ENCODE peak calls at places on chromosomes 3 and 15, in six cellular contexts. One of them, this sample, is unnamed.

GRCh38 chr3:27713066-27713400 is 9.1 kb downstream of the EOMES start:
- DNase-seq in T-helper 1 cell: no peak
- DNase-seq in anterior cingulate cortex: no peak
- DNase-seq in activated naive CD4-positive, alpha-beta T cell treated with Interleukin-2 at 50 U/mL for 16 hours: no peak
- DNase-seq in EH: peak
- DNase-seq in stimulated activated naive CD4-positive, alpha-beta T cell: peak
- DNase-seq in this sample: no peak

GRCh38 chr15:97037080-97037479 is 706.6 kb downstream of the NR2F2 start:
- DNase-seq in EH: no peak
- DNase-seq in anterior cingulate cortex: no peak
- DNase-seq in T-helper 1 cell: no peak
- DNase-seq in activated naive CD4-positive, alpha-beta T cell treated with Interleukin-2 at 50 U/mL for 16 hours: no peak
- DNase-seq in stimulated activated naive CD4-positive, alpha-beta T cell: no peak
- DNase-seq in this sample: no peak

GRCh38 chr3:69032137-69032536 is 18.7 kb upstream of the EOGT start:
- DNase-seq in EH: peak
- DNase-seq in activated naive CD4-positive, alpha-beta T cell treated with Interleukin-2 at 50 U/mL for 16 hours: no peak
- DNase-seq in stimulated activated naive CD4-positive, alpha-beta T cell: no peak
- DNase-seq in T-helper 1 cell: no peak
- DNase-seq in anterior cingulate cortex: no peak
- DNase-seq in this sample: no peak

GRCh38 chr15:101326462-101327146 is 31.6 kb upstream of the SNRPA1 start:
- DNase-seq in anterior cingulate cortex: no peak
- DNase-seq in activated naive CD4-positive, alpha-beta T cell treated with Interleukin-2 at 50 U/mL for 16 hours: no peak
- DNase-seq in EH: no peak
- DNase-seq in stimulated activated naive CD4-positive, alpha-beta T cell: no peak
- DNase-seq in T-helper 1 cell: no peak
- DNase-seq in this sample: peak

GRCh38 chr3:50673937-50674336 is 790 bp upstream of the DOCK3 start:
- DNase-seq in stimulated activated naive CD4-positive, alpha-beta T cell: no peak
- DNase-seq in activated naive CD4-positive, alpha-beta T cell treated with Interleukin-2 at 50 U/mL for 16 hours: no peak
- DNase-seq in T-helper 1 cell: no peak
- DNase-seq in EH: no peak
- DNase-seq in anterior cingulate cortex: no peak
- DNase-seq in this sample: no peak

GRCh38 chr3:30696403-30696819 is 90.0 kb downstream of the TGFBR2 start:
- DNase-seq in T-helper 1 cell: no peak
- DNase-seq in stimulated activated naive CD4-positive, alpha-beta T cell: no peak
- DNase-seq in activated naive CD4-positive, alpha-beta T cell treated with Interleukin-2 at 50 U/mL for 16 hours: no peak
- DNase-seq in anterior cingulate cortex: peak
- DNase-seq in EH: no peak
- DNase-seq in this sample: no peak

GRCh38 chr15:60070838-60071493 is 66.9 kb downstream of the FOXB1 start:
- DNase-seq in T-helper 1 cell: no peak
- DNase-seq in activated naive CD4-positive, alpha-beta T cell treated with Interleukin-2 at 50 U/mL for 16 hours: no peak
- DNase-seq in anterior cingulate cortex: no peak
- DNase-seq in EH: peak
- DNase-seq in stimulated activated naive CD4-positive, alpha-beta T cell: no peak
- DNase-seq in this sample: no peak

GRCh38 chr3:189834462-189834861 is 203.3 kb downstream of the TP63 start:
- DNase-seq in EH: no peak
- DNase-seq in stimulated activated naive CD4-positive, alpha-beta T cell: no peak
- DNase-seq in activated naive CD4-positive, alpha-beta T cell treated with Interleukin-2 at 50 U/mL for 16 hours: no peak
- DNase-seq in T-helper 1 cell: no peak
- DNase-seq in anterior cingulate cortex: no peak
- DNase-seq in this sample: no peak

GRCh38 chr3:167736264-167736787 is 805 bp downstream of the SERPINI1 start:
- DNase-seq in anterior cingulate cortex: no peak
- DNase-seq in stimulated activated naive CD4-positive, alpha-beta T cell: no peak
- DNase-seq in T-helper 1 cell: no peak
- DNase-seq in activated naive CD4-positive, alpha-beta T cell treated with Interleukin-2 at 50 U/mL for 16 hours: no peak
- DNase-seq in EH: no peak
- DNase-seq in this sample: no peak

GRCh38 chr3:103295974-103296570 is 861.3 kb downstream of the ZPLD1 start:
- DNase-seq in activated naive CD4-positive, alpha-beta T cell treated with Interleukin-2 at 50 U/mL for 16 hours: no peak
- DNase-seq in EH: peak
- DNase-seq in T-helper 1 cell: no peak
- DNase-seq in anterior cingulate cortex: no peak
- DNase-seq in stimulated activated naive CD4-positive, alpha-beta T cell: no peak
- DNase-seq in this sample: no peak

GRCh38 chr3:67018105-67018788 is 20.1 kb downstream of the KBTBD8 start:
- DNase-seq in stimulated activated naive CD4-positive, alpha-beta T cell: no peak
- DNase-seq in anterior cingulate cortex: no peak
- DNase-seq in activated naive CD4-positive, alpha-beta T cell treated with Interleukin-2 at 50 U/mL for 16 hours: no peak
- DNase-seq in T-helper 1 cell: no peak
- DNase-seq in EH: peak
- DNase-seq in this sample: peak

GRCh38 chr15:80568876-80569605 is 126.1 kb upstream of the ABHD17C start:
- DNase-seq in EH: peak
- DNase-seq in anterior cingulate cortex: no peak
- DNase-seq in stimulated activated naive CD4-positive, alpha-beta T cell: no peak
- DNase-seq in T-helper 1 cell: no peak
- DNase-seq in activated naive CD4-positive, alpha-beta T cell treated with Interleukin-2 at 50 U/mL for 16 hours: no peak
- DNase-seq in this sample: peak

GRCh38 chr15:69610858-69611257 is 158.2 kb downstream of the RPLP1 start:
- DNase-seq in stimulated activated naive CD4-positive, alpha-beta T cell: no peak
- DNase-seq in T-helper 1 cell: no peak
- DNase-seq in anterior cingulate cortex: no peak
- DNase-seq in EH: no peak
- DNase-seq in activated naive CD4-positive, alpha-beta T cell treated with Interleukin-2 at 50 U/mL for 16 hours: no peak
- DNase-seq in this sample: no peak

GRCh38 chr3:167684389-167684993 is 30.7 kb upstream of the WDR49 start:
- DNase-seq in activated naive CD4-positive, alpha-beta T cell treated with Interleukin-2 at 50 U/mL for 16 hours: peak
- DNase-seq in EH: peak
- DNase-seq in anterior cingulate cortex: no peak
- DNase-seq in stimulated activated naive CD4-positive, alpha-beta T cell: peak
- DNase-seq in T-helper 1 cell: no peak
- DNase-seq in this sample: no peak

GRCh38 chr15:79311901-79312553 is 1.1 kb downstream of the TMED3 start:
- DNase-seq in anterior cingulate cortex: no peak
- DNase-seq in T-helper 1 cell: no peak
- DNase-seq in activated naive CD4-positive, alpha-beta T cell treated with Interleukin-2 at 50 U/mL for 16 hours: no peak
- DNase-seq in stimulated activated naive CD4-positive, alpha-beta T cell: no peak
- DNase-seq in EH: peak
- DNase-seq in this sample: no peak

GRCh38 chr15:99429681-99430081 is 136.1 kb upstream of the MEF2A start:
- DNase-seq in EH: no peak
- DNase-seq in T-helper 1 cell: no peak
- DNase-seq in activated naive CD4-positive, alpha-beta T cell treated with Interleukin-2 at 50 U/mL for 16 hours: no peak
- DNase-seq in stimulated activated naive CD4-positive, alpha-beta T cell: no peak
- DNase-seq in anterior cingulate cortex: no peak
- DNase-seq in this sample: peak

GRCh38 chr15:31279221-31280036 is 47.2 kb upstream of the KLF13 start:
- DNase-seq in anterior cingulate cortex: no peak
- DNase-seq in activated naive CD4-positive, alpha-beta T cell treated with Interleukin-2 at 50 U/mL for 16 hours: no peak
- DNase-seq in stimulated activated naive CD4-positive, alpha-beta T cell: no peak
- DNase-seq in T-helper 1 cell: no peak
- DNase-seq in EH: no peak
- DNase-seq in this sample: peak

GRCh38 chr3:139540686-139541085 is 1.1 kb upstream of the RBP1 start:
- DNase-seq in activated naive CD4-positive, alpha-beta T cell treated with Interleukin-2 at 50 U/mL for 16 hours: no peak
- DNase-seq in T-helper 1 cell: no peak
- DNase-seq in anterior cingulate cortex: no peak
- DNase-seq in EH: no peak
- DNase-seq in stimulated activated naive CD4-positive, alpha-beta T cell: no peak
- DNase-seq in this sample: no peak

GRCh38 chr3:115783938-115784738 is 160.8 kb downstream of the GAP43 start:
- DNase-seq in anterior cingulate cortex: peak
- DNase-seq in EH: peak
- DNase-seq in T-helper 1 cell: peak
- DNase-seq in activated naive CD4-positive, alpha-beta T cell treated with Interleukin-2 at 50 U/mL for 16 hours: peak
- DNase-seq in stimulated activated naive CD4-positive, alpha-beta T cell: peak
- DNase-seq in this sample: peak

GRCh38 chr3:71681224-71681668 is 44.0 kb downstream of the EIF4E3 start:
- DNase-seq in activated naive CD4-positive, alpha-beta T cell treated with Interleukin-2 at 50 U/mL for 16 hours: peak
- DNase-seq in T-helper 1 cell: no peak
- DNase-seq in stimulated activated naive CD4-positive, alpha-beta T cell: peak
- DNase-seq in EH: peak
- DNase-seq in anterior cingulate cortex: peak
- DNase-seq in this sample: no peak

GRCh38 chr3:97131476-97131875 is 317.1 kb downstream of the EPHA6 start:
- DNase-seq in anterior cingulate cortex: no peak
- DNase-seq in T-helper 1 cell: no peak
- DNase-seq in stimulated activated naive CD4-positive, alpha-beta T cell: no peak
- DNase-seq in activated naive CD4-positive, alpha-beta T cell treated with Interleukin-2 at 50 U/mL for 16 hours: no peak
- DNase-seq in EH: no peak
- DNase-seq in this sample: no peak

GRCh38 chr3:111989061-111989678 is 9.6 kb upstream of the TAGLN3 start:
- DNase-seq in anterior cingulate cortex: no peak
- DNase-seq in activated naive CD4-positive, alpha-beta T cell treated with Interleukin-2 at 50 U/mL for 16 hours: no peak
- DNase-seq in stimulated activated naive CD4-positive, alpha-beta T cell: peak
- DNase-seq in T-helper 1 cell: no peak
- DNase-seq in EH: peak
- DNase-seq in this sample: no peak

GRCh38 chr15:80698636-80699035 is 3.5 kb downstream of the ABHD17C start:
- DNase-seq in activated naive CD4-positive, alpha-beta T cell treated with Interleukin-2 at 50 U/mL for 16 hours: no peak
- DNase-seq in T-helper 1 cell: no peak
- DNase-seq in EH: peak
- DNase-seq in stimulated activated naive CD4-positive, alpha-beta T cell: no peak
- DNase-seq in anterior cingulate cortex: no peak
- DNase-seq in this sample: no peak

GRCh38 chr15:71512281-71513016 is 297.9 kb upstream of the NR2E3 start:
- DNase-seq in EH: no peak
- DNase-seq in activated naive CD4-positive, alpha-beta T cell treated with Interleukin-2 at 50 U/mL for 16 hours: no peak
- DNase-seq in T-helper 1 cell: no peak
- DNase-seq in stimulated activated naive CD4-positive, alpha-beta T cell: no peak
- DNase-seq in anterior cingulate cortex: no peak
- DNase-seq in this sample: no peak